ENCODE peak calls at places on chromosomes 5 and 9, in nine cellular contexts. One of them, this sample, is unnamed.

GRCh38 chr5:135271533-135272310 is 127.3 kb downstream of the MACROH2A1 start:
- DNase-seq in GM06990: no peak
- DNase-seq in mammary epithelial cell: peak
- DNase-seq in Calu3: no peak
- DNase-seq in kidney: no peak
- DNase-seq in nephron progenitor cell: peak
- DNase-seq in endothelial cell: no peak
- DNase-seq in foreskin fibroblast: peak
- DNase-seq in mesothelial cell of epicardium: no peak
- DNase-seq in this sample: no peak

GRCh38 chr5:54639621-54640020 is 122.1 kb downstream of the SNX18 start:
- DNase-seq in mesothelial cell of epicardium: no peak
- DNase-seq in foreskin fibroblast: no peak
- DNase-seq in GM06990: no peak
- DNase-seq in endothelial cell: no peak
- DNase-seq in kidney: no peak
- DNase-seq in nephron progenitor cell: no peak
- DNase-seq in Calu3: no peak
- DNase-seq in mammary epithelial cell: no peak
- DNase-seq in this sample: no peak

GRCh38 chr9:109771796-109772525 is 8.0 kb upstream of the PALM2AKAP2 start:
- DNase-seq in kidney: no peak
- DNase-seq in nephron progenitor cell: no peak
- DNase-seq in mesothelial cell of epicardium: no peak
- DNase-seq in GM06990: no peak
- DNase-seq in endothelial cell: no peak
- DNase-seq in foreskin fibroblast: no peak
- DNase-seq in mammary epithelial cell: no peak
- DNase-seq in Calu3: no peak
- DNase-seq in this sample: no peak

GRCh38 chr9:106693546-106693945 is 169.4 kb upstream of the ZNF462 start:
- DNase-seq in endothelial cell: no peak
- DNase-seq in mammary epithelial cell: no peak
- DNase-seq in Calu3: no peak
- DNase-seq in foreskin fibroblast: no peak
- DNase-seq in kidney: no peak
- DNase-seq in mesothelial cell of epicardium: no peak
- DNase-seq in GM06990: no peak
- DNase-seq in nephron progenitor cell: no peak
- DNase-seq in this sample: no peak

GRCh38 chr9:128503870-128504269 is 649 bp upstream of the GLE1 start:
- DNase-seq in kidney: no peak
- DNase-seq in GM06990: peak
- DNase-seq in Calu3: peak
- DNase-seq in foreskin fibroblast: peak
- DNase-seq in endothelial cell: no peak
- DNase-seq in nephron progenitor cell: peak
- DNase-seq in mammary epithelial cell: peak
- DNase-seq in mesothelial cell of epicardium: no peak
- DNase-seq in this sample: no peak

GRCh38 chr9:73011346-73011745 is 58.5 kb upstream of the ALDH1A1 start:
- DNase-seq in mesothelial cell of epicardium: no peak
- DNase-seq in kidney: no peak
- DNase-seq in Calu3: no peak
- DNase-seq in endothelial cell: no peak
- DNase-seq in foreskin fibroblast: peak
- DNase-seq in mammary epithelial cell: no peak
- DNase-seq in nephron progenitor cell: no peak
- DNase-seq in GM06990: no peak
- DNase-seq in this sample: no peak

GRCh38 chr5:29702875-29703274 is 1490.6 kb upstream of the CDH6 start:
- DNase-seq in mesothelial cell of epicardium: no peak
- DNase-seq in GM06990: no peak
- DNase-seq in mammary epithelial cell: no peak
- DNase-seq in endothelial cell: no peak
- DNase-seq in foreskin fibroblast: no peak
- DNase-seq in kidney: no peak
- DNase-seq in nephron progenitor cell: no peak
- DNase-seq in Calu3: no peak
- DNase-seq in this sample: no peak

GRCh38 chr5:113189291-113189690 is 212.7 kb downstream of the DCP2 start:
- DNase-seq in Calu3: no peak
- DNase-seq in nephron progenitor cell: no peak
- DNase-seq in mesothelial cell of epicardium: no peak
- DNase-seq in GM06990: no peak
- DNase-seq in endothelial cell: no peak
- DNase-seq in mammary epithelial cell: no peak
- DNase-seq in foreskin fibroblast: no peak
- DNase-seq in kidney: no peak
- DNase-seq in this sample: no peak

GRCh38 chr5:110077147-110077546 is 387.4 kb downstream of the MAN2A1 start:
- DNase-seq in endothelial cell: no peak
- DNase-seq in kidney: no peak
- DNase-seq in mammary epithelial cell: no peak
- DNase-seq in Calu3: no peak
- DNase-seq in nephron progenitor cell: no peak
- DNase-seq in mesothelial cell of epicardium: no peak
- DNase-seq in GM06990: no peak
- DNase-seq in foreskin fibroblast: no peak
- DNase-seq in this sample: no peak

GRCh38 chr9:135249191-135249590 is 161.7 kb downstream of the OLFM1 start:
- DNase-seq in foreskin fibroblast: no peak
- DNase-seq in endothelial cell: no peak
- DNase-seq in mammary epithelial cell: no peak
- DNase-seq in nephron progenitor cell: no peak
- DNase-seq in kidney: peak
- DNase-seq in Calu3: no peak
- DNase-seq in GM06990: no peak
- DNase-seq in mesothelial cell of epicardium: no peak
- DNase-seq in this sample: no peak

GRCh38 chr5:135481387-135481786 is 29.2 kb upstream of the TIFAB start:
- DNase-seq in mesothelial cell of epicardium: no peak
- DNase-seq in foreskin fibroblast: no peak
- DNase-seq in Calu3: no peak
- DNase-seq in endothelial cell: no peak
- DNase-seq in kidney: no peak
- DNase-seq in nephron progenitor cell: no peak
- DNase-seq in mammary epithelial cell: no peak
- DNase-seq in GM06990: no peak
- DNase-seq in this sample: no peak

DNA sequence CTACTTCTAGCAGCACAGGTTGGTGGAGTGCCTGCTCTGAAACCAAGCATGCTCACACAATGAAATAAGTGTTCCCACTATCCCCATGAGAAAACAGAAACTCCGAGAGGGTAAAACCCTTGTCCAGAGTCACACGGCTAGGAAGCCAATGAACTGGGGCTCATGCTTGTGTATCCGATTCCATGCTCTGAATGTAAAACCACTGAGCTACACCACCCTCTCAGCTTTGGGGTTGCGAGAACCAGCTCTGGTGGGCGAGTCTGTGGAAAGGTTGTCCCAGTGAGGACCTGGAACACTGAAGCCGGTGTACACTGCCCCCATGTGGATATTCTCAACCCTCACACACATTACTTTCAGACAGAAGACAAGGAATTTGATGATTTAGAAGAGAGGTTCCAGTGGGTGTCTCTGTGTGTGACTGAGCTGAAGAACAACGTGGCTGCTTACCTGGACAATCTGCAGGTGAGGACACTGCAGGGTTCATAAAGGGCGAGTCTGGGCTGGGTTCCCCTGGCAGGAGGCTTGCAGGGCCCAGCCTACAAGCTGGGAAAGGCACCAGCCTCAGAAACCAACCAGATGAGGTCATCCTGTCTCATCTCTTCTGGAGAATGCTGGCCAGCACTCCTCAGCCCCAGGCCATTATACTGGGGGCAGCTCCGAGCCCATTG is 37.4 kb downstream of the ARHGEF37 start:
- DNase-seq in mesothelial cell of epicardium: no peak
- DNase-seq in endothelial cell: peak
- DNase-seq in Calu3: peak
- DNase-seq in GM06990: peak
- DNase-seq in nephron progenitor cell: peak
- DNase-seq in mammary epithelial cell: peak
- DNase-seq in kidney: no peak
- DNase-seq in foreskin fibroblast: peak
- DNase-seq in this sample: no peak
- TF ChIP-seq CTCF in mesothelial cell of epicardium: peak
- TF ChIP-seq CTCF in endothelial cell: no peak
- TF ChIP-seq CTCF in Calu3: peak
- TF ChIP-seq CTCF in GM06990: peak
- TF ChIP-seq CTCF in nephron progenitor cell: peak
- TF ChIP-seq CTCF in mammary epithelial cell: peak
- TF ChIP-seq CTCF in kidney: peak
- TF ChIP-seq CTCF in foreskin fibroblast: peak
- TF ChIP-seq CTCF in this sample: peak

DNA sequence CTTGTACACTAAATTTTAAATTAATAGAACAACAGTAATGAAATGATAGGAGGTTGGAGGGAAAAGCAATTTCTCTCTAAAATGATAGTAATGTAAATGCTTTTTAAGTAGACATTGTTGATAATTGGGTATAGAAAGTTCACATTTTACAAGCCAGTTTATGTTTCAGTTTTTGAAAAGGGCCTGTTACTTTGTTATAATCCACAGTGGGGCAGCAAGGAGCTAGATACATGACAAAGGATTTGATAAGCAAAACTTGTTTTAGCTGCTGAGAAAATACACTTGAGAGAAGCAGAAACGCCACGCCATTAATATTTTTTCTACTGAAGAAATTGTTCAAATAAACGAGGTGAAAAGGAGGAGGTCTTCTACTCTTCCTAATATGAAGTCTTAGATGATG is 30.2 kb downstream of the SREK1 start:
- DNase-seq in mesothelial cell of epicardium: no peak
- DNase-seq in nephron progenitor cell: no peak
- DNase-seq in foreskin fibroblast: peak
- DNase-seq in Calu3: no peak
- DNase-seq in GM06990: no peak
- DNase-seq in kidney: no peak
- DNase-seq in mammary epithelial cell: no peak
- DNase-seq in endothelial cell: no peak
- DNase-seq in this sample: no peak
- TF ChIP-seq CTCF in mesothelial cell of epicardium: no peak
- TF ChIP-seq CTCF in nephron progenitor cell: peak
- TF ChIP-seq CTCF in foreskin fibroblast: peak
- TF ChIP-seq CTCF in Calu3: peak
- TF ChIP-seq CTCF in GM06990: no peak
- TF ChIP-seq CTCF in kidney: no peak
- TF ChIP-seq CTCF in mammary epithelial cell: peak
- TF ChIP-seq CTCF in endothelial cell: no peak
- TF ChIP-seq CTCF in this sample: peak

GRCh38 chr9:12718482-12719026 is 25.4 kb downstream of the TYRP1 start:
- DNase-seq in endothelial cell: peak
- DNase-seq in kidney: no peak
- DNase-seq in GM06990: no peak
- DNase-seq in mesothelial cell of epicardium: peak
- DNase-seq in foreskin fibroblast: peak
- DNase-seq in mammary epithelial cell: peak
- DNase-seq in Calu3: no peak
- DNase-seq in nephron progenitor cell: peak
- DNase-seq in this sample: no peak

GRCh38 chr9:12716823-12717222 is 23.6 kb downstream of the TYRP1 start:
- DNase-seq in foreskin fibroblast: no peak
- DNase-seq in mesothelial cell of epicardium: no peak
- DNase-seq in kidney: no peak
- DNase-seq in mammary epithelial cell: no peak
- DNase-seq in GM06990: no peak
- DNase-seq in nephron progenitor cell: no peak
- DNase-seq in Calu3: no peak
- DNase-seq in endothelial cell: no peak
- DNase-seq in this sample: no peak

GRCh38 chr9:12720551-12720950 is 27.4 kb downstream of the TYRP1 start:
- DNase-seq in mesothelial cell of epicardium: no peak
- DNase-seq in endothelial cell: no peak
- DNase-seq in kidney: no peak
- DNase-seq in foreskin fibroblast: no peak
- DNase-seq in Calu3: no peak
- DNase-seq in nephron progenitor cell: no peak
- DNase-seq in GM06990: no peak
- DNase-seq in mammary epithelial cell: no peak
- DNase-seq in this sample: no peak

GRCh38 chr9:12717907-12718306 is 24.7 kb downstream of the TYRP1 start:
- DNase-seq in foreskin fibroblast: no peak
- DNase-seq in endothelial cell: no peak
- DNase-seq in kidney: no peak
- DNase-seq in mammary epithelial cell: no peak
- DNase-seq in mesothelial cell of epicardium: no peak
- DNase-seq in nephron progenitor cell: no peak
- DNase-seq in Calu3: no peak
- DNase-seq in GM06990: no peak
- DNase-seq in this sample: no peak

GRCh38 chr9:12719431-12719830 is 26.2 kb downstream of the TYRP1 start:
- DNase-seq in nephron progenitor cell: no peak
- DNase-seq in endothelial cell: no peak
- DNase-seq in foreskin fibroblast: peak
- DNase-seq in mesothelial cell of epicardium: no peak
- DNase-seq in kidney: no peak
- DNase-seq in GM06990: no peak
- DNase-seq in Calu3: no peak
- DNase-seq in mammary epithelial cell: no peak
- DNase-seq in this sample: no peak
- TF ChIP-seq CTCF in nephron progenitor cell: peak
- TF ChIP-seq CTCF in endothelial cell: peak
- TF ChIP-seq CTCF in foreskin fibroblast: peak
- TF ChIP-seq CTCF in mesothelial cell of epicardium: peak
- TF ChIP-seq CTCF in kidney: peak
- TF ChIP-seq CTCF in GM06990: peak
- TF ChIP-seq CTCF in Calu3: no peak
- TF ChIP-seq CTCF in mammary epithelial cell: peak
- TF ChIP-seq CTCF in this sample: peak

DNA sequence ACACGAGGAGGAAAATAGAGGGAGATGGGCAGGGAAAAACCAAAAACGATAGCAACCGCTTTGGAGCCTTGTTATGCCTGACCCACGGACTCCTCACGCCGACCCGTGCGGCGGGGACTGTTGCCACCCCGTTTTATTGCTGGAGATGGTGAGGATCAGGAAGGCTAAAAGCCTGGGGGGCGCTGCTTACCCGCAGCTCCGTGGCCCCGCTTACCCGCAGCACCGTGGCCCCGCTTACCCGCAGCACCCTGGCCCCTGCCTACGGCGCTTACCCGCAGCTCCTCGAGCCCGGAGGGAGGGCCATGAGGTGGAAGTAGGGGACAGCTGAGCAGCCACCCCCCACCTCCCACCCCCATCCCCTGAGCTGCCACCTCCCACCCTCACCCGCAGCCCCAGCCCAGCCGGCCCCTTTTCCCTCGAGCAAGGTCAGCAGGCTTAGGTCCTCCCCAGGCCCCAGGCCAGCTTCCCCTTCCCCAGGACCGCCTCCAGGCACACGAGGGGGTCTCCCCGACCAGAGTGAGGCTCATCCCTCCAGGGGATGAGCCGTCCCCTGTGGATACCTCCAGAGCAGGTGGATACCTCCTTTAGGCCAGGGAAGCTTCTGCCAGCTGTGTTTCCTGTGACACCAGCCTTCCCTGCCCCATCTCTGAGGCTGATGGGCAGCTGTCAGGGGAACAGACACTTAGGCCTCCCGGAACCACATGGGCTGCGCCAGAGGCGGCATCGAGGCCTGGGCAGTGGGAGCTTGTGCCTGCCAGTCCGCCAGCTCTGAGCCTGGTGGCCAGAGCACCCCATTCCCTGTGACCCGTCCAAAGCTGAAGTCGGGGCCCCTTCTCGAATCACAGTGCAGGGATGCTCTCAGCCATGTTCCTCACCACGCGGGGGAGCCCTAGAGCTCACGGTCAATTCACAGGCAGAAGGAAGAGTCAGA is 92.3 kb downstream of the LMX1B start:
- DNase-seq in foreskin fibroblast: peak
- DNase-seq in GM06990: peak
- DNase-seq in Calu3: peak
- DNase-seq in endothelial cell: peak
- DNase-seq in mammary epithelial cell: peak
- DNase-seq in mesothelial cell of epicardium: peak
- DNase-seq in kidney: peak
- DNase-seq in nephron progenitor cell: peak
- DNase-seq in this sample: no peak
- TF ChIP-seq CTCF in foreskin fibroblast: peak
- TF ChIP-seq CTCF in GM06990: peak
- TF ChIP-seq CTCF in Calu3: peak
- TF ChIP-seq CTCF in endothelial cell: peak
- TF ChIP-seq CTCF in mammary epithelial cell: peak
- TF ChIP-seq CTCF in mesothelial cell of epicardium: no peak
- TF ChIP-seq CTCF in kidney: peak
- TF ChIP-seq CTCF in nephron progenitor cell: peak
- TF ChIP-seq CTCF in this sample: peak

This sample was measured in progenitor cell of endocrine pancreas.